ENCODE peak calls at places on chromosomes 13 and 19, in six cellular contexts. T is thyroid gland, X is keratinocyte, K is Panc1, L is adrenal gland, D is thoracic aorta. R is an unnamed sample.

GRCh38 chr13:74280795-74281490 is 146.7 kb upstream of the KLF12 start:
- DNase-seq in T (no peak), X (no peak), K (no peak), L (no peak), D (no peak), R (no peak)

GRCh38 chr13:100244431-100244830 is 155.5 kb downstream of the PCCA start:
- DNase-seq in T (no peak), X (no peak), K (no peak), L (no peak), D (no peak), R (no peak)

GRCh38 chr19:38034153-38034835 is 127.3 kb downstream of the SIPA1L3 start:
- DNase-seq in T (no peak), X (no peak), K (no peak), L (no peak), D (no peak), R (no peak)

GRCh38 chr19:48249502-48250014 is 6.2 kb downstream of the CARD8 start:
- DNase-seq in T (peak; percentile 11), X (no peak), K (no peak), L (peak; percentile 58), D (no peak), R (no peak)

GRCh38 chr19:48872182-48872883 is at the start of gene PPP1R15A:
- DNase-seq in T (peak; percentile 98), X (peak; percentile 97), K (peak; percentile 93), L (peak; percentile 99), D (peak; percentile 90), R (peak; percentile 98)

GRCh38 chr19:7544626-7545025 is 9.1 kb downstream of the PNPLA6 start:
- DNase-seq in T (no peak), X (no peak), K (no peak), L (no peak), D (no peak), R (no peak)

GRCh38 chr13:29503041-29503837 is 92.2 kb downstream of the SLC7A1 start:
- DNase-seq in T (no peak), X (no peak), K (no peak), L (no peak), D (no peak), R (no peak)

GRCh38 chr19:35165200-35166058 is 10.9 kb downstream of the FXYD5 start:
- DNase-seq in T (no peak), X (no peak), K (no peak), L (no peak), D (no peak), R (no peak)

GRCh38 chr13:81773263-81773662 is 1432.3 kb upstream of the SPRY2 start:
- DNase-seq in T (no peak), X (no peak), K (no peak), L (no peak), D (no peak), R (no peak)

GRCh38 chr13:89363144-89363543 is 1692.0 kb downstream of the SLITRK5 start:
- DNase-seq in T (no peak), X (no peak), K (no peak), L (no peak), D (no peak), R (no peak)

GRCh38 chr13:46992383-46992952 is 95.6 kb upstream of the HTR2A start:
- DNase-seq in T (no peak), X (no peak), K (no peak), L (no peak), D (no peak), R (no peak)

GRCh38 chr13:100547805-100548204 is 40.8 kb downstream of the GGACT start:
- DNase-seq in T (peak; percentile 48), X (no peak), K (no peak), L (no peak), D (no peak), R (peak; percentile 86)

GRCh38 chr19:17778621-17779280 is 16.2 kb upstream of the B3GNT3 start:
- DNase-seq in T (no peak), X (no peak), K (no peak), L (no peak), D (no peak), R (no peak)

GRCh38 chr13:51814825-51815650 is 11.1 kb upstream of the DHRS12 start:
- DNase-seq in T (peak; percentile 66), X (no peak), K (no peak), L (peak; percentile 65), D (no peak), R (peak; percentile 55)

GRCh38 chr13:113095146-113096051 is 10.2 kb upstream of the F7 start:
- DNase-seq in T (no peak), X (no peak), K (no peak), L (no peak), D (no peak), R (no peak)

GRCh38 chr19:18768046-18768771 is 22.9 kb downstream of the COMP start:
- DNase-seq in T (no peak), X (no peak), K (no peak), L (no peak), D (no peak), R (no peak)

GRCh38 chr19:35612224-35612558 is 344 bp upstream of the HAUS5 start:
- DNase-seq in T (no peak), X (no peak), K (no peak), L (no peak), D (no peak), R (no peak)

GRCh38 chr19:18729933-18730530 is 46.6 kb downstream of the CRTC1 start:
- DNase-seq in T (no peak), X (no peak), K (no peak), L (no peak), D (no peak), R (no peak)

GRCh38 chr19:14476663-14477401 is 1.7 kb upstream of the PTGER1 start:
- DNase-seq in T (no peak), X (peak; percentile 80), K (no peak), L (no peak), D (no peak), R (no peak)

DNA sequence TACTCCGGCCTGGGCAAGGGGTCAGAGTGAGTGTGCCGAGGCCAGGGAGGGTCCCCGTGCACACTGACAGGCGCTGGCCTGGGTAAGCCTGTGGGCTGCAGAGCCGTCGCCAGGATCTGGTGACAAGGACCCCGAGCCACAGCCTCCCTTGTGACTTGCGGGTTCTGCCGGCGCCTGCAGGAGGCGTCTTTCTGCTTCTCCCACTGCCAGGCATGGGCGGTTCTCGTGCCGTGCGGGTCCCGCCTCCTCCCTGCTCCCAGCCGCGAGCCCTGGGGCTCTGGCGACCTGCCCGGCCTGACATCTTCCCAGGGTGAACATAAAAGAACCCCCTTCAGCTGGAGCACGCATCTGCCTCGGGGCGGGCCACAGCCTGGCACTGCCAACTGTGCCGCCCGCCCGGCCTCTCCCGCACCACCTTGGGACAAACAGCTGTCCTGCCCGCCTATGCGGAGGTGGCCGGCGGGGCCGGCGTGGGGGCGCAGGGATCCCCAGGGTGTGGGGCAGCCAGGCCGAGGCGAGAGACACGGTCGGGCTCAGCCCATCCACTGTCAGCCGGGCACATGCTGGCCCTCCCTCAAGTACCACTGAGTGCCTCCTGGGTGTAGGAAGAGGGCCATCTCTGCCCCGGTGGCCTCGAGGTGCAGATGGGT is 1.5 kb upstream of the HCN2 start:
- DNase-seq in T (peak; percentile 51), X (no peak), K (no peak), L (peak; percentile 90), D (no peak), R (peak; percentile 70)
- TF ChIP-seq CTCF in T (no peak), X (peak; percentile 95), K (peak; percentile 84), L (peak; percentile 60), D (no peak), R (peak; percentile 49)

GRCh38 chr19:40611900-40612698 is 10.9 kb downstream of the LTBP4 start:
- DNase-seq in T (no peak), X (no peak), K (no peak), L (no peak), D (no peak), R (no peak)
- H3K4me1 ChIP-seq in T (peaks cover 33% of the 10 kb centered on the region), X (peaks cover 45% of the 10 kb centered on the region), K (no peaks in the 10 kb centered on the region), L (peaks cover 12% of the 10 kb centered on the region), D (peaks cover 23% of the 10 kb centered on the region), R (no peaks in the 10 kb centered on the region)

GRCh38 chr13:40586886-40587285 is 79.6 kb downstream of the FOXO1 start:
- DNase-seq in T (no peak), X (no peak), K (no peak), L (no peak), D (no peak), R (no peak)
- TF ChIP-seq CTCF in T (no peak), X (no peak), K (no peak), L (peak; percentile 14), D (no peak), R (no peak)

DNA sequence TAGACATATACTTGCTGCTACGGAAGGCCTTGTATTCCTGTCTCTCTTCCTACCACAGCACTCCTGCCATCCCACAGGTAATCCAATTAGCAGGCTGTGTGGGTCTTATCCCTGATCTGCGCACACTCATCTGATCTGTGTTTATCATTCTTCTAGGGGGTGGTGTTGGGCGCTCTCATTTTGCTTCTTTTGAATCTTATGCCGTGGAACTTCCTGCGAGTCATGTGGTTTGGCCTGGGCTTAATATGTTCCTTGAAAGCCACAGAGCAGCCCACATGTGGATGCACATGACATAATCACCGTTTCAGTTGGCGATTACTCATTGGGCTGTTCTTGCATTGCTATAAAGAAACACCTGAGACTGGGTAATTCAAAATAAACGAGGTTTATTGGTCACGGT is 7.5 kb downstream of the RASA3 start:
- DNase-seq in T (no peak), X (no peak), K (no peak), L (no peak), D (no peak), R (no peak)
- H3K4me1 ChIP-seq in T (peaks cover 24% of the 10 kb centered on the region), X (peaks cover 3% of the 10 kb centered on the region), K (peaks cover 73% of the 10 kb centered on the region), L (no peaks in the 10 kb centered on the region), D (peaks cover 50% of the 10 kb centered on the region), R (no peaks in the 10 kb centered on the region)

DNA sequence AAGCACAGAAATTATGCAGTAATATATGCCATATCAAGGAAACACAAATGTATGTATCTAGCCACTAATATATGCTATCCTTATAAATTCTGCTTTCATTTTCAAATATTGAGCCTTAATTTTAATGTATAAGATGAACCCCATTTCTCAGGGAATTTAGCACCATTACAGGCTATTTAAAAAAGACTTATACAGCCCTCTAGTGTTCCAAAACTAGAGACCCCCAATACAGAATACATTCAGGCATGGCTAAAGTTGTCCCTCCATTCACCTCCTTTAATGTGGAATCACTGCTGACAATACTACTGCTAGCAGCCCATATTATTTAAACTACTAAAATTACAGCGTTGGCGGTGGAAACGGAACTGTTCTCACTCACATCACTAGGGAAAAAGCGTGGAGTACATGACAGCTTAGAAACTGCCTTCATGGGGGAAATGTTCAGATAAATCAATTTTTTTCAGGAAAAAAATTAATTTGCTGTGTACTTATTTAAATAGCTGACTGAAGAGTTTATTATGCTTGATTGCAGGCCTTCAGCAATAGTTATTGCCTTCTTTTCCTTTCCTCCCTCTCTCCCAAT is 541.0 kb downstream of the PCDH9 start:
- DNase-seq in T (no peak), X (no peak), K (no peak), L (no peak), D (no peak), R (no peak)
- TF ChIP-seq CTCF in T (no peak), X (no peak), K (no peak), L (peak; percentile 26), D (no peak), R (no peak)